ENCODE peak calls at places on chromosomes 13 and 19, in seven cellular contexts. E is ovary; T is kidney epithelial cell; S is stimulated activated CD8-positive, alpha-beta memory T cell treated with anti-CD3 and anti-CD28 coated beads, Interleukin-2, amount 100 ng/mL, for 1 hour; N is iris pigment epithelial cell; R is left colon; L is HFF-Myc. F is an unnamed sample.
A peak's percentile ranks its signal among the peaks of the same experiment; 100 is the strongest.

GRCh38 chr13:24459234-24459633 is 53.3 kb downstream of the PARP4 start:
- DNase-seq in E (no peak), T (no peak), S (no peak), N (peak; percentile 88), R (no peak), L (peak; percentile 11), F (no peak)

GRCh38 chr19:34366670-34367423 is 1.9 kb downstream of the GPI start:
- DNase-seq in E (no peak), T (no peak), S (no peak), N (peak; percentile 87), R (no peak), L (no peak), F (no peak)

GRCh38 chr13:40433577-40433976 is 232.9 kb downstream of the FOXO1 start:
- DNase-seq in E (no peak), T (no peak), S (no peak), N (no peak), R (no peak), L (no peak), F (no peak)

GRCh38 chr13:40130871-40131636 is 475.6 kb downstream of the COG6 start:
- DNase-seq in E (no peak), T (no peak), S (no peak), N (peak; percentile 91), R (no peak), L (no peak), F (no peak)

GRCh38 chr19:33310606-33311325 is 8.4 kb upstream of the CEBPA start:
- DNase-seq in E (no peak), T (no peak), S (no peak), N (no peak), R (peak; percentile 65), L (no peak), F (no peak)

GRCh38 chr13:83941669-83942335 is 59.5 kb upstream of the SLITRK1 start:
- DNase-seq in E (no peak), T (no peak), S (no peak), N (no peak), R (no peak), L (peak; percentile 2), F (no peak)

GRCh38 chr13:109389892-109390345 is 396.5 kb downstream of the IRS2 start:
- DNase-seq in E (no peak), T (no peak), S (no peak), N (peak; percentile 84), R (no peak), L (no peak), F (no peak)

GRCh38 chr19:3120611-3121231 is 15.1 kb upstream of the GNA15 start:
- DNase-seq in E (no peak), T (no peak), S (no peak), N (no peak), R (no peak), L (no peak), F (no peak)

GRCh38 chr19:47243776-47244547 is 12.4 kb upstream of the CCDC9 start:
- DNase-seq in E (peak; percentile 93), T (peak; percentile 67), S (peak; percentile 83), N (peak; percentile 98), R (peak; percentile 93), L (peak; percentile 83), F (peak; percentile 79)

GRCh38 chr19:40612831-40613668 is 11.9 kb downstream of the LTBP4 start:
- DNase-seq in E (peak; percentile 85), T (no peak), S (no peak), N (peak; percentile 70), R (peak; percentile 56), L (no peak), F (no peak)

GRCh38 chr19:47057328-47057727 is 8.9 kb upstream of the TMEM160 start:
- DNase-seq in E (no peak), T (no peak), S (no peak), N (peak; percentile 76), R (no peak), L (no peak), F (no peak)

GRCh38 chr19:17337675-17338439 is 504 bp downstream of the GTPBP3 start:
- DNase-seq in E (peak; percentile 56), T (no peak), S (no peak), N (no peak), R (no peak), L (no peak), F (no peak)

GRCh38 chr13:46134961-46135522 is 30.2 kb upstream of the CPB2 start:
- DNase-seq in E (no peak), T (peak; percentile 48), S (no peak), N (peak; percentile 39), R (no peak), L (peak; percentile 3), F (no peak)

GRCh38 chr19:3340340-3340739 is 26.0 kb upstream of the NFIC start:
- DNase-seq in E (no peak), T (no peak), S (no peak), N (no peak), R (no peak), L (no peak), F (no peak)

GRCh38 chr13:29718694-29719093 is 123.2 kb upstream of the SLC7A1 start:
- DNase-seq in E (no peak), T (no peak), S (no peak), N (no peak), R (no peak), L (no peak), F (no peak)

GRCh38 chr19:55536366-55536765 is 567 bp downstream of the SBK2 start:
- DNase-seq in E (no peak), T (no peak), S (no peak), N (no peak), R (no peak), L (no peak), F (no peak)

GRCh38 chr19:12638611-12639182 is 27.8 kb downstream of the MAN2B1 start:
- DNase-seq in E (no peak), T (no peak), S (no peak), N (no peak), R (no peak), L (no peak), F (no peak)

GRCh38 chr13:98576963-98577822 is at the start of gene STK24:
- DNase-seq in E (peak; percentile 83), T (no peak), S (peak; percentile 11), N (peak; percentile 85), R (peak; percentile 68), L (no peak), F (peak; percentile 76)

GRCh38 chr19:15173746-15174404 is 26.9 kb downstream of the NOTCH3 start:
- DNase-seq in E (no peak), T (no peak), S (no peak), N (peak; percentile 21), R (no peak), L (no peak), F (no peak)

GRCh38 chr19:44903602-44904425 is 1.8 kb upstream of the APOE start:
- DNase-seq in E (peak; percentile 89), T (no peak), S (peak; percentile 50), N (peak; percentile 59), R (no peak), L (no peak), F (peak; percentile 86)

GRCh38 chr13:75770164-75771145 is 134.3 kb downstream of the LMO7 start:
- DNase-seq in E (no peak), T (no peak), S (no peak), N (peak; percentile 64), R (no peak), L (no peak), F (no peak)

GRCh38 chr19:44603201-44603945 is 10.0 kb upstream of the IGSF23 start:
- DNase-seq in E (no peak), T (no peak), S (no peak), N (peak; percentile 89), R (no peak), L (peak; percentile 63), F (no peak)

GRCh38 chr13:67275351-67275989 is 45.3 kb upstream of the PCDH9 start:
- DNase-seq in E (no peak), T (no peak), S (no peak), N (no peak), R (no peak), L (no peak), F (no peak)

GRCh38 chr13:25046985-25047660 is 48.8 kb upstream of the PABPC3 start:
- DNase-seq in E (no peak), T (no peak), S (no peak), N (peak; percentile 22), R (no peak), L (no peak), F (peak; percentile 39)

F was measured in midbrain.